ENCODE peak calls at places on chromosomes 12 and 14, in ten cellular contexts. S is HepG2, Z is heart right ventricle, A is GM12878, J is psoas muscle, C is Panc1, W is right lobe of liver, X is body of pancreas, E is heart left ventricle, O is HCT116. V is an unnamed sample.

GRCh38 chr14:20190596-20190995 is at the start of gene OR11G2:
- ATAC-seq in S (no peak), Z (no peak), A (no peak), J (no peak), C (no peak), W (no peak), X (no peak), E (no peak), O (no peak), V (no peak)

GRCh38 chr14:94472842-94473241 is 3.2 kb downstream of the SERPINA9 start:
- ATAC-seq in S (no peak), Z (no peak), A (no peak), J (no peak), C (no peak), W (no peak), X (no peak), E (no peak), O (no peak), V (no peak)

GRCh38 chr14:24365600-24366374 is 2.2 kb upstream of the NFATC4 start:
- ATAC-seq in S (peak; percentile 77), Z (peak; percentile 50), A (peak; percentile 63), J (peak; percentile 58), C (peak; percentile 82), W (peak; percentile 94), X (peak; percentile 66), E (peak; percentile 44), O (peak; percentile 55), V (peak; percentile 48)

GRCh38 chr14:81471062-81471461 is 62.6 kb downstream of the SEL1L start:
- ATAC-seq in S (no peak), Z (no peak), A (peak; percentile 31), J (no peak), C (no peak), W (no peak), X (no peak), E (no peak), O (no peak), V (no peak)

GRCh38 chr12:31485570-31485969 is 105.4 kb downstream of the DENND5B start:
- ATAC-seq in S (no peak), Z (peak; percentile 65), A (no peak), J (no peak), C (no peak), W (no peak), X (no peak), E (peak; percentile 69), O (no peak), V (no peak)

GRCh38 chr14:69900603-69901002 is 21.4 kb downstream of the SMOC1 start:
- ATAC-seq in S (no peak), Z (no peak), A (no peak), J (no peak), C (no peak), W (peak; percentile 54), X (no peak), E (no peak), O (no peak), V (no peak)

GRCh38 chr12:6982532-6982931 is 11.8 kb downstream of the EMG1 start:
- ATAC-seq in S (no peak), Z (no peak), A (no peak), J (no peak), C (no peak), W (no peak), X (no peak), E (no peak), O (no peak), V (no peak)

GRCh38 chr14:89911018-89911919 is 43.3 kb downstream of the EFCAB11 start:
- ATAC-seq in S (peak; percentile 89), Z (peak; percentile 59), A (peak; percentile 71), J (no peak), C (no peak), W (peak; percentile 70), X (peak; percentile 26), E (no peak), O (no peak), V (no peak)

GRCh38 chr14:89225607-89226006 is 191.4 kb downstream of the FOXN3 start:
- ATAC-seq in S (no peak), Z (no peak), A (no peak), J (no peak), C (no peak), W (no peak), X (no peak), E (no peak), O (no peak), V (no peak)

GRCh38 chr12:119202544-119202943 is 23.8 kb downstream of the HSPB8 start:
- ATAC-seq in S (no peak), Z (no peak), A (no peak), J (no peak), C (no peak), W (no peak), X (no peak), E (no peak), O (no peak), V (no peak)

GRCh38 chr14:23160924-23161522 is 22.4 kb downstream of the SLC7A8 start:
- ATAC-seq in S (no peak), Z (peak; percentile 80), A (no peak), J (peak; percentile 95), C (no peak), W (peak; percentile 78), X (peak; percentile 55), E (peak; percentile 78), O (no peak), V (peak; percentile 76)

DNA sequence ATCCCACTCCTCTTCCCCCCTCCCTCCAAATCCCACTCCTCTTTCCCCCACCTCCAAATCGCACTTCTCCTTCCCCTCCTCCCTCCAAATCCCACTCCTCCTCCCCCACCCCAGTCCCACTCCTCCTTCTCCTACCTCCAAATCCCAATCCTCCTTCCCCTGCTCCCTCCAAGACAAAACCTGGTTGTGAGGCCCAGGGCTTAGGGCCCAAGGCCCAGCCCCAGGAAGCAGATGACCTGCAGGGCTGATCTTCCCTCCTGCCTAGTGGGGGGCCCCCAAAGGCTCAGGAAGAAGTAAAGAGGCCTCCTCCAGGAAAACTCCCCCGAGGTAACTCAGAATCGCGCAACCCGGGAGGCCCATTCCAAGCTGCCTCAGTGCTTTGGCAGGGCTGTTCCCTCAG is 34.5 kb downstream of the NCOR2 start:
- ATAC-seq in S (no peak), Z (no peak), A (no peak), J (no peak), C (no peak), W (no peak), X (no peak), E (no peak), O (no peak), V (no peak)
- H3K27ac ChIP-seq in S (no peak overlapping the region), Z (no peak overlapping the region), A (no peak overlapping the region), J (no peak overlapping the region), C (peak overlapping the region; percentile 44), W (no peak overlapping the region), X (no peak overlapping the region), E (no peak overlapping the region), O (no peak overlapping the region), V (peak overlapping the region; percentile 29)

GRCh38 chr14:60276347-60276746 is 27.3 kb downstream of the PPM1A start:
- ATAC-seq in S (no peak), Z (no peak), A (no peak), J (no peak), C (no peak), W (no peak), X (no peak), E (no peak), O (no peak), V (no peak)

GRCh38 chr14:60275932-60276331 is 26.9 kb downstream of the PPM1A start:
- ATAC-seq in S (peak; percentile 60), Z (no peak), A (no peak), J (no peak), C (no peak), W (no peak), X (no peak), E (no peak), O (no peak), V (no peak)

GRCh38 chr14:60274448-60274847 is 25.4 kb downstream of the PPM1A start:
- ATAC-seq in S (peak; percentile 89), Z (no peak), A (peak; percentile 8), J (no peak), C (no peak), W (peak; percentile 80), X (no peak), E (no peak), O (no peak), V (no peak)

GRCh38 chr14:60277605-60278190 is 28.7 kb downstream of the PPM1A start:
- ATAC-seq in S (no peak), Z (no peak), A (peak; percentile 32), J (no peak), C (no peak), W (no peak), X (no peak), E (no peak), O (no peak), V (no peak)

GRCh38 chr14:60272177-60272576 is 23.2 kb downstream of the PPM1A start:
- ATAC-seq in S (no peak), Z (no peak), A (peak; percentile 16), J (no peak), C (no peak), W (no peak), X (no peak), E (no peak), O (no peak), V (no peak)
- TF ChIP-seq CTCF in S (no peak), Z (no peak), A (no peak), J (no peak), C (no peak), W (no peak), X (no peak), E (no peak), O (no peak), V (no peak)

DNA sequence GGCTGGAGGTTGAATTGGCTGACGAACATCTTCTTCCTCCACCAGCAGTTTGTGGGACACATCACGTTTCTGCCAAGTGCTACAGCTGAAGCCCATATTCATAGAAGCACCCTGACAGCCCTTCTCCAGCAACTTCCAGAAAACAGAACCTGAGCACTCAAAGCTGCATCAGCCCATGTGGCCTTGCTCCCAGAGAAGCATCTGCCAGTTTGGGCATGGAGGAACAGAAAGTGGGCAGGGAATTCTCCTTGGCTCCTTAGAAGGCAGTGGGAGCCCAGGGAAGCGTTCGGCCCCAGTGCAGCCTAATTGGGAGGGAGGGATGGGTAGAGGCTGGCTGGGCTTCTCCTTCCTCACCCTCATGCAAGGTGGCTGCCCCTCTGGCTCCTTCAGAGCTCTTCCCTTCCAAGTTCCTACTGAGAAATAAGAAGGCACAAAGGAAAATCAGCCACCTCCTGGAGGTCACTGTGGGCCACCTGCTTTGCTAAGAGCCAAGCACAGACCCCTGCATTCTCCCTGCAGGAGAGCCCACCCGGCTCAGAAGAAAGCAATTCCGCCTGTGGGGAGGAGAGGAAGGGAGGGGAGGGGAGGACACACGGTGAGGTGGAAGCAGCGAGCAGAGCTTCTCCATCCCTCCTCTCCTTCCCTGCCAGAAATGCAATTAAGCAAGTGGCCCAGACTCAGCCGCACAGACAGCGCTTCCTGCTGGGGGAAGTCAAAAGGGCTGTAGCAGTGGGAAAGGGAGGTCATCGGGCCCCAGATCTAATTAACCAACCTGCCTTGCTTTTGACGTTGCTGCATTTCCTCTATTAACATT is 4.2 kb upstream of the NGB start:
- ATAC-seq in S (no peak), Z (no peak), A (no peak), J (no peak), C (no peak), W (no peak), X (no peak), E (no peak), O (no peak), V (no peak)
- H3K36me3 ChIP-seq in S (peaks cover 2% of the 10 kb centered on the region), Z (peaks cover 29% of the 10 kb centered on the region), A (no peaks in the 10 kb centered on the region), J (peaks cover 4% of the 10 kb centered on the region), C (no peaks in the 10 kb centered on the region), W (no peaks in the 10 kb centered on the region), X (peaks cover 8% of the 10 kb centered on the region), E (peaks cover 6% of the 10 kb centered on the region), O (no peaks in the 10 kb centered on the region), V (no peaks in the 10 kb centered on the region)

DNA sequence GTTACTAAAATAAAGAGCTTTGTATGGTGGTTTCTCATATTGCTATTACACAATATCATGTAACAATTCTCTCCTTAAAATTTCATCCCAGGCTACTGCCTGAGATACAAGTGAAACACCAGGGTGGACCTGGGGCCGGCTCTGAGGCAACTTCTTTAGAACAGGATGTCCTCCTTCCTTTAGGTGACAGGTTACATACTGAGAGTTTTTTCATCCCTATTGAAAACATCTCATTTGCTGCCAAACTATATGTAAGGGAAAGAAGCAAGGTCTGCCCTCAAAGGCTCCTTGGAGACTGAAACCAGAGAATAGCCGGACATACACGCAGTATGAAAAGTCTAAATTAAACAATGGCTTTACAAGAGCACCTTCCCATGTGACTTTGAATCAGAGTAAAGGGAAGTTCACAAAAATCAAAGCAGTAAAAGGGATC is 139.9 kb downstream of the DUSP6 start:
- ATAC-seq in S (no peak), Z (peak; percentile 86), A (no peak), J (peak; percentile 28), C (no peak), W (peak; percentile 69), X (peak; percentile 47), E (peak; percentile 83), O (no peak), V (peak; percentile 83)
- H3K27ac ChIP-seq in S (no peak overlapping the region), Z (peak overlapping the region; percentile 44), A (no peak overlapping the region), J (peak overlapping the region; percentile 41), C (no peak overlapping the region), W (peak overlapping the region; percentile 49), X (no peak overlapping the region), E (peak overlapping the region; percentile 57), O (no peak overlapping the region), V (peak overlapping the region; percentile 36)

V was measured in gastroesophageal sphincter.